ENCODE peak calls at places on chromosomes 13 and 19, in ten cellular contexts. P, Y, B, O, I, V, G, M, R and S are unnamed samples.

GRCh38 chr13:95603887-95604533 is 40.5 kb downstream of the DZIP1 start:
- DNase-seq in V (no peak), R (no peak), G (no peak), B (peak), O (no peak), Y (no peak), I (no peak), M (no peak), P (peak), S (no peak)

GRCh38 chr13:21402586-21403307 is 56.4 kb downstream of the ZDHHC20 start:
- DNase-seq in P (peak), I (no peak), V (no peak), B (peak), Y (no peak), R (no peak), M (no peak), G (no peak), O (no peak), S (peak)

GRCh38 chr13:79724348-79725103 is 243.6 kb downstream of the NDFIP2 start:
- DNase-seq in G (no peak), R (no peak), O (no peak), I (no peak), V (no peak), P (no peak), B (no peak), Y (no peak), M (no peak), S (no peak)

GRCh38 chr13:75931116-75931515 is 295.0 kb downstream of the LMO7 start:
- DNase-seq in O (no peak), M (no peak), G (no peak), I (no peak), V (no peak), B (peak), Y (no peak), P (no peak), R (no peak), S (peak)

GRCh38 chr13:46595136-46595917 is 42.4 kb downstream of the LRCH1 start:
- DNase-seq in G (no peak), V (no peak), I (peak), B (peak), M (no peak), R (no peak), O (no peak), Y (no peak), P (no peak), S (peak)

GRCh38 chr13:31051999-31052398 is 109.7 kb downstream of the HSPH1 start:
- DNase-seq in V (no peak), I (no peak), B (no peak), M (no peak), P (no peak), O (no peak), R (no peak), Y (no peak), G (peak), S (no peak)

GRCh38 chr19:40165362-40165937 is 25.8 kb upstream of the MAP3K10 start:
- DNase-seq in R (peak), P (peak), V (peak), I (no peak), M (no peak), Y (peak), O (no peak), B (peak), G (peak), S (peak)

GRCh38 chr13:51935326-51936171 is 73.8 kb downstream of the CCDC70 start:
- DNase-seq in P (no peak), Y (no peak), M (no peak), R (no peak), O (no peak), G (peak), V (no peak), B (peak), I (no peak), S (peak)

GRCh38 chr13:19601749-19602725 is 31.4 kb upstream of the MPHOSPH8 start:
- DNase-seq in Y (no peak), M (peak), V (no peak), R (no peak), B (peak), O (no peak), I (no peak), G (peak), P (peak), S (no peak)

GRCh38 chr13:77528834-77529500 is 6.5 kb upstream of the SCEL start:
- DNase-seq in I (no peak), R (no peak), O (no peak), G (no peak), M (no peak), P (no peak), Y (no peak), B (no peak), V (no peak), S (no peak)

GRCh38 chr19:48715276-48715675 is 4.2 kb downstream of the MAMSTR start:
- DNase-seq in B (no peak), Y (no peak), P (no peak), I (peak), M (no peak), V (peak), O (no peak), R (no peak), G (peak), S (no peak)

GRCh38 chr19:37999309-38000213 is 92.6 kb downstream of the SIPA1L3 start:
- DNase-seq in P (peak), B (peak), I (peak), Y (no peak), R (peak), M (no peak), V (peak), G (no peak), O (no peak), S (peak)

GRCh38 chr13:95710313-95710712 is 33.4 kb downstream of the DNAJC3 start:
- DNase-seq in Y (no peak), G (no peak), P (peak), I (no peak), B (peak), R (no peak), V (no peak), O (no peak), M (no peak), S (peak)

GRCh38 chr19:45152504-45153338 is 8.1 kb downstream of the NKPD1 start:
- DNase-seq in V (peak), O (no peak), G (peak), R (no peak), Y (peak), B (peak), P (peak), M (no peak), I (no peak), S (no peak)

GRCh38 chr19:33660426-33661160 is 38.8 kb downstream of the CHST8 start:
- DNase-seq in B (no peak), P (no peak), O (no peak), G (no peak), V (no peak), M (peak), Y (no peak), I (no peak), R (no peak), S (no peak)

GRCh38 chr13:35906636-35907035 is 224.5 kb downstream of the DCLK1 start:
- DNase-seq in P (no peak), G (no peak), M (no peak), Y (no peak), V (no peak), R (no peak), I (no peak), B (no peak), O (no peak), S (no peak)

GRCh38 chr13:96677029-96677428 is 317.2 kb downstream of the OXGR1 start:
- DNase-seq in G (no peak), O (no peak), I (no peak), B (no peak), R (no peak), P (no peak), V (no peak), Y (no peak), M (no peak), S (no peak)

GRCh38 chr19:19482785-19483625 is 32.3 kb downstream of the TSSK6 start:
- DNase-seq in M (no peak), I (no peak), G (no peak), R (no peak), B (peak), O (no peak), Y (no peak), V (peak), P (no peak), S (no peak)

GRCh38 chr19:54191671-54192453 is 754 bp downstream of the TSEN34 start:
- DNase-seq in O (no peak), P (no peak), M (no peak), I (no peak), G (no peak), R (no peak), B (peak), Y (no peak), V (no peak), S (no peak)

GRCh38 chr19:56918682-56919307 is 78.3 kb upstream of the PEG3 start:
- DNase-seq in R (no peak), B (no peak), M (no peak), Y (no peak), P (no peak), V (no peak), O (no peak), I (no peak), G (no peak), S (no peak)

GRCh38 chr13:23950736-23951510 is 53.6 kb upstream of the C1QTNF9B start:
- DNase-seq in Y (no peak), O (no peak), V (no peak), P (no peak), B (no peak), G (no peak), R (no peak), I (no peak), M (no peak), S (no peak)

GRCh38 chr13:70391678-70392077 is 283.4 kb upstream of the KLHL1 start:
- DNase-seq in O (no peak), I (no peak), R (no peak), M (no peak), V (no peak), P (no peak), B (no peak), Y (no peak), G (peak), S (no peak)

GRCh38 chr19:11662278-11662677 is 65.0 kb downstream of the ZNF627 start:
- DNase-seq in I (no peak), V (no peak), Y (no peak), P (no peak), O (no peak), B (no peak), M (no peak), R (no peak), G (no peak), S (no peak)

GRCh38 chr13:33806470-33807248 is 11.3 kb upstream of the RFC3 start:
- DNase-seq in B (no peak), O (no peak), R (no peak), V (no peak), Y (no peak), M (no peak), I (no peak), P (no peak), G (no peak), S (no peak)

DNA sequence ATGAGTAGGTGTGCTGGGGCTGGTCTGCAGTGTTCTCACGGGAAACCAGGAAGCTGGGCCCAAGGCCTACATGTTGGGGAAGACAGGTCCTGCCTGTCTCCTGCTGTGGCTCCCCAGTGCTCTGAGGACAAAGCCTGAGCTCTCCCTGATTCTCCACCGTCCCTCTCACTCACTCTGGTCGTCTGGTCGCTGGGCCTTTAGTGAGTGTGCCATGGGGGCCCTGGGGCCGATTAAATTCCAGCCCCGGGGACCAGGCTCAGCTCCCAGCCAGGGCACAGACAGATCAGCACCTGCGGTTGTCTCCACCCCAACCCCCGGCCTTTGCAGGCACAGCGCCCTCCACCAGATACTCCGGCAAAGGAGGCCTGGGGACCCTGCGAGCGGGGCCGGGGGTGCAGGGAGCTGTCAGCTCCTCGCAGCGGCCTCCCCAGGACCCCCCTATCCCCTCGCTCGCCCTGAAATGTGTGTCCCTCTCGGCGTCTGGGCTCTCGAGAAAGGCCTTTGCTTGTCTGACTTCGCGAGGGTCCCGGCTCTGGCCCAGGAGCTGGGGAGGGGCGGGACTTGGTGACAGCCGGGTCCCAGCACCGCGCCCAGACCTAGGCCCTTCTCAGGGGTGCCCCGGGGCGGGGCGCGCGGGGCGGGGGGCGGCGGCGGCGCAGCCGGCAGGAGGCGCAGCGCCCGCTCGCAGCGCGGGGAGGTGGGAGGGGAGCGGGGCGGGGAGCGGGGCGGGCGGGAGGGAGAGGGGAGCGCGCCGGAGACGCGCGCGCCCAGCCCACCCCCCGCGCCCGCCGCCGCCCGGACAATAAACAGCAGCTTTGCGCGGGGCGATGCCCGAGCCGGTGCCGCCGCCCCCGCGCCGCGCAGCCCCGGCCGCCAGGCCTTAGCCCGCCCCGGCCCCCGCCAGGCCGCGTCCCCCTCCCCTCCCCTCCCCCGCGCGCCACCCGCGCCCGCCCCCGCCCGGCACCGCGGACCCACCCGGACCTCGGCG is at the start of gene PALM:
- DNase-seq in O (no peak), Y (no peak), R (no peak), M (no peak), I (no peak), B (no peak), P (no peak), G (peak), V (no peak), S (no peak)
- TF ChIP-seq CTCF in O (no peak), Y (no peak), R (no peak), M (peak), I (no peak), B (no peak), P (peak), G (peak), V (peak), S (no peak)

DNA sequence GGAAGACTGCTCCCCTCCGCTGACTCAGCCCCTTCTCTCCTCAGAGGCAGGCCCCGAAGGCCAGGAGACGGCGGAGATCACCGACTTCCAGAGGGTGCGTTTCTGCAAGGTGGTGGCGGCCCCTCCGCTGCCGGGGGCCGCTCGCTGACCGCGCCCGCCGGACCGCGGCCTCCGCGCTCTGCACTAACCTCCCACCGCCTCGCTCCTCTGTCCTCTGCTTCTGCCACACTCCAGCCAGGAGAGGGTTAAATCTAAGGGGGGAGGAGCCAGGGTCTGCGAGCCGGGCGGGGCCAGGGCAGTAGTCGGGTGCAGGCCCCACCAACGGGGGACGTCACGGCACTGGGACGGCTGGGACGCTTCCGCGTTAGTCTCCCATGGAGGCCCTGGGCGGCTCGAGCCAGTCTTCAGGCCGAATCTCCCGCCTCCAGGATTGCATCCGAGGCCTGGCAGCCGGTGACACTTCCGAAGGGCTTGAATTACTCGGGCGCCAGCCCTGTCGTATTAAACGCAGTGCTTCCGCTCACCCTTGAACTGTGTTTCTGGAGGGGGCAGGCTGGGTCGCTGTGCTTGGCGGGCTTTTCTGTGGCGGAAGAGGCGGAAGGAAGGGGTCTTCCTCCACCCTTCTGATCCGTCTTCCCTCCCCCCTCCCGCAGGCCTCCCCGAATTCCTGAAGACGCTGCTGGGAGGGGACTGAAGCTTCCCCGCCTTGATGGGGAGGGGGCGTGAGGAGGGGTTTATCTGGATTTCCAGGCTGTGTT is 1.2 kb upstream of the INAFM1 start:
- DNase-seq in I (peak), B (peak), G (peak), P (peak), O (no peak), R (peak), Y (peak), V (peak), M (peak), S (peak)
- TF ChIP-seq CTCF in I (no peak), B (no peak), G (no peak), P (no peak), O (no peak), R (peak), Y (no peak), V (no peak), M (no peak), S (no peak)

DNA sequence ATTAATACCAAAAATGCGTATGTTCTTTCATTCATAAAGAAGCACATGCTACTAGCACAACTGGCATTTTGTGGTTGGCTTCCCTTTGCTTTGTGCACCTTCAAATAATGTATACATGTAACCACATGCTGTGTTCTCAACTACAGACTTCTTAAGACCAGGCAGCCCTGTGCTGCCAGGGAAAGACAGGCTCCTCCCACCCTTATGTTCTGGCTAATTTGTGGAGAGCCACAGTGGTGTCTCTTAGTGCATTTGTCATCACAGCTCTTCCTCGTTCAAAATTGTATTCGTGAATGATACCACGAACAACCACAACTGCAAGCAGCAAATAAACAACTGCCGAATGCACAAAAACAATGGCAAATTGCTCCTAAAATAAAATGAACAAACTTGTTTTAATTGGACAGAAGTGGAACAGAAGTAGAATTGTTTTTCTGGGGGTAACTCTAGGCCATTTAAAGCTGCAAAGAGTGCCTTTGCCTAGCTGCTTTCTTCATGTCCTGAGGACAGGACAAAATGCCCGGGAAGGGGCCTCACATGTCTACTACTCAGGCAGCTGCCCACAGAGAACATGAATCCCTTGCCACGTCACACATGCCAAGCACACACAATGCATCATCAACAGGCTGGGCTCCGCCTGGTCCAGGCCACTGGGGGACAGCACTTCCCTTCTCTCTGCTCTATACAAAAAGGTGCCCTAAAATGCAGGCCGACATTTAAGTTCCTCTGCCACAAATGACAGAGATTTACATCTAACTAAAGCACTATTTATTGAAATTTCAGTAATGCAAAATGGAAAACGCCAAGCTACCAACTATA is 21.7 kb downstream of the IRS2 start:
- DNase-seq in B (no peak), Y (no peak), O (no peak), R (no peak), G (no peak), M (no peak), P (no peak), I (no peak), V (peak), S (peak)
- TF ChIP-seq CTCF in B (peak), Y (peak), O (no peak), R (no peak), G (peak), M (no peak), P (peak), I (no peak), V (peak), S (peak)

DNA sequence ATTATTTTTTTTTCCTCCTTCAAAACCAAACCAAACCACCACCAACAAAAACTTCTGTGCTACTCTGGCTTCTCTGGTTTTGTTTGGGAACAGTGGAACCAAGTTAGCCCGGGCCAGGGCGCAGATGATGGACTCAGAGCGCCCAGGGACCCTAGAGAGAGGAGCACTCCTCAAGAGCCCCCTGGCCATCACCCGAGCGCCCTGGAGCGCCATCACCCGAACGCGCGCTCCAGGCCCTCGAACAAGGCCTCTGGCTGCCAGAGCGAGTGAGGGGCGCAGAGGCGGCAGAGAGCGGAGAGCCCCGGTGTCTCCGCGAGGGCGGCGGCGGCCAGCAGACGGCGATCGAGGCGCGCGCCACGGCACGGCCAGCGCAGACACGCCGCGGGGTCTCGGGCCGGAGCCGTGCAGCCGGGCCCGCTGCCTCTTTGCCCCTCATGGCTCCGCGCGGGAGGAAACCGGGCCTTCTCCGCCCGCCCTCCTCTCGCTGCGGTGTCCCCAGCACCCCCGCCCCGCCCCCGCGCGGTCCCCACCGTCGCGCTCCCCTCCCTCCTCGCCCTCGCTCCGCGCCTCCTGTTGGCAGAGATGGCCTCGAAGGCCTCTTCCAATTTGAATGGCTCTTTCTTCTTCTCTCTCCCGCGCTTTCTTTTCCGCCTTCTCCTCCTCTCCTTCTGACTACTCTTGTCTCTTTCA is 4.2 kb upstream of the SOX1 start:
- DNase-seq in V (no peak), B (no peak), G (peak), I (no peak), R (no peak), Y (no peak), M (no peak), O (no peak), P (no peak), S (no peak)
- TF ChIP-seq CTCF in V (peak), B (no peak), G (peak), I (no peak), R (no peak), Y (no peak), M (peak), O (no peak), P (no peak), S (no peak)

GRCh38 chr19:13610042-13610691 is 103.9 kb upstream of the CACNA1A start:
- DNase-seq in I (no peak), V (no peak), Y (no peak), M (no peak), B (no peak), P (no peak), O (no peak), G (peak), R (no peak), S (no peak)
- TF ChIP-seq CTCF in I (no peak), V (no peak), Y (no peak), M (no peak), B (no peak), P (no peak), O (no peak), G (no peak), R (no peak), S (no peak)

GRCh38 chr13:44465318-44465717 is 91.7 kb downstream of the SERP2 start:
- DNase-seq in Y (no peak), P (no peak), G (no peak), I (no peak), V (no peak), M (no peak), B (no peak), O (no peak), R (no peak), S (no peak)
- TF ChIP-seq CTCF in Y (no peak), P (no peak), G (peak), I (no peak), V (no peak), M (no peak), B (no peak), O (no peak), R (no peak), S (no peak)